ENCODE peak calls at places on chromosomes 13 and 19, in six cellular contexts. S is central memory CD4-positive, alpha-beta T cell; J is stimulated activated CD4-positive, alpha-beta T cell treated with anti-CD3 and anti-CD28 coated beads, Interleukin-2, amount 100 ng/mL, for 48 hours; U is AG08396; Y is T-helper 2 cell; L is fibroblast of the aortic adventitia. K is an unnamed sample.

GRCh38 chr13:42740753-42741152 is 40.6 kb upstream of the FAM216B start:
- DNase-seq in U (no peak), J (no peak), S (no peak), L (no peak), Y (no peak), K (no peak)

GRCh38 chr19:53101518-53101917 is 1.7 kb downstream of the ZNF160 start:
- DNase-seq in L (no peak), S (no peak), J (no peak), U (no peak), Y (no peak), K (no peak)

GRCh38 chr19:13817018-13817614 is 21.9 kb downstream of the ZSWIM4 start:
- DNase-seq in Y (no peak), J (no peak), S (no peak), U (no peak), L (no peak), K (no peak)

GRCh38 chr13:83178008-83178407 is 704.3 kb downstream of the SLITRK1 start:
- DNase-seq in U (no peak), J (no peak), Y (no peak), S (no peak), L (no peak), K (no peak)

GRCh38 chr13:50646070-50646469 is 197.4 kb downstream of the DLEU7 start:
- DNase-seq in J (no peak), L (no peak), U (no peak), S (no peak), Y (no peak), K (no peak)

GRCh38 chr13:66210677-66211076 is 1019.5 kb downstream of the PCDH9 start:
- DNase-seq in S (no peak), Y (no peak), J (no peak), L (peak), U (peak), K (no peak)

GRCh38 chr19:49243129-49243528 is 81.9 kb downstream of the SLC6A16 start:
- DNase-seq in L (no peak), J (no peak), Y (no peak), U (no peak), S (no peak), K (no peak)

GRCh38 chr13:23600100-23600499 is 29.9 kb downstream of the TNFRSF19 start:
- DNase-seq in L (no peak), S (no peak), Y (no peak), J (no peak), U (no peak), K (no peak)

GRCh38 chr19:40889366-40889765 is 7.3 kb upstream of the CYP2A7 start:
- DNase-seq in S (no peak), U (no peak), L (no peak), J (no peak), Y (no peak), K (no peak)

GRCh38 chr19:55258476-55258827 is 365 bp downstream of the PPP6R1 start:
- DNase-seq in Y (peak), J (no peak), L (no peak), U (peak), S (no peak), K (no peak)

GRCh38 chr19:4986471-4986888 is 17.6 kb downstream of the KDM4B start:
- DNase-seq in J (no peak), U (no peak), S (no peak), L (no peak), Y (no peak), K (no peak)

GRCh38 chr13:23956106-23956505 is 58.8 kb upstream of the C1QTNF9B start:
- DNase-seq in Y (no peak), J (no peak), U (no peak), S (no peak), L (peak), K (no peak)

GRCh38 chr13:20174656-20175405 is 14.0 kb upstream of the GJA3 start:
- DNase-seq in L (peak), Y (peak), U (peak), S (peak), J (peak), K (no peak)

GRCh38 chr13:28753208-28753892 is 34.6 kb upstream of the SLC46A3 start:
- DNase-seq in U (peak), Y (no peak), L (peak), J (no peak), S (no peak), K (no peak)

GRCh38 chr13:44249439-44249838 is 124.2 kb upstream of the SERP2 start:
- DNase-seq in J (no peak), L (peak), S (no peak), U (peak), Y (no peak), K (no peak)

GRCh38 chr13:96552523-96552922 is 441.8 kb downstream of the OXGR1 start:
- DNase-seq in U (no peak), L (no peak), Y (no peak), J (no peak), S (no peak), K (no peak)